ENCODE peak calls at places on chromosomes 12 and 14, in four cellular contexts. Z is uterus; O is naive thymus-derived CD4-positive, alpha-beta T cell; T is MM.1S. Y is an unnamed sample.
A peak's percentile ranks its signal among the peaks of the same experiment; 100 is the strongest.

GRCh38 chr14:96253140-96253539 is 2.9 kb upstream of the BDKRB1 start:
- DNase-seq in Z (peak; percentile 48), O (no peak), T (no peak), Y (no peak)

GRCh38 chr12:52655251-52655650 is 3.2 kb upstream of the KRT2 start:
- DNase-seq in Z (no peak), O (no peak), T (no peak), Y (no peak)

GRCh38 chr12:91551927-91552326 is 369.3 kb upstream of the DCN start:
- DNase-seq in Z (no peak), O (no peak), T (no peak), Y (peak; percentile 65)

GRCh38 chr12:102964872-102965271 is 7.4 kb downstream of the ASCL1 start:
- DNase-seq in Z (no peak), O (no peak), T (no peak), Y (no peak)

GRCh38 chr12:60977966-60978365 is 1282.2 kb upstream of the USP15 start:
- DNase-seq in Z (no peak), O (no peak), T (no peak), Y (no peak)

GRCh38 chr14:53542692-53543091 is 389.6 kb upstream of the DDHD1 start:
- DNase-seq in Z (peak; percentile 25), O (no peak), T (no peak), Y (no peak)

GRCh38 chr12:30806989-30807694 is 52.4 kb upstream of the CAPRIN2 start:
- DNase-seq in Z (peak; percentile 33), O (peak; percentile 48), T (peak; percentile 61), Y (no peak)

GRCh38 chr12:4091001-4091789 is 182.4 kb upstream of the CCND2 start:
- DNase-seq in Z (no peak), O (no peak), T (no peak), Y (no peak)

GRCh38 chr12:112121780-112122565 is 3.4 kb upstream of the TRAFD1 start:
- DNase-seq in Z (peak; percentile 85), O (no peak), T (no peak), Y (peak; percentile 89)

GRCh38 chr12:3271639-3272038 is 194.5 kb downstream of the TSPAN9 start:
- DNase-seq in Z (no peak), O (no peak), T (no peak), Y (no peak)

GRCh38 chr12:94145231-94145979 is 3.0 kb upstream of the PLXNC1 start:
- DNase-seq in Z (peak; percentile 24), O (no peak), T (peak; percentile 22), Y (no peak)

GRCh38 chr12:89861086-89861485 is 152.4 kb upstream of the ATP2B1 start:
- DNase-seq in Z (no peak), O (no peak), T (no peak), Y (no peak)

GRCh38 chr12:6784292-6784691 is 5.0 kb upstream of the CD4 start:
- DNase-seq in Z (no peak), O (no peak), T (no peak), Y (no peak)

GRCh38 chr14:56742391-56742790 is 67.9 kb downstream of the OTX2 start:
- DNase-seq in Z (no peak), O (no peak), T (no peak), Y (no peak)

GRCh38 chr14:59283380-59283779 is 94.9 kb downstream of the DAAM1 start:
- DNase-seq in Z (no peak), O (no peak), T (no peak), Y (no peak)

GRCh38 chr12:72098622-72099021 is 160.0 kb downstream of the TPH2 start:
- DNase-seq in Z (no peak), O (no peak), T (no peak), Y (no peak)

GRCh38 chr12:92992041-92992440 is 62.9 kb upstream of the EEA1 start:
- DNase-seq in Z (no peak), O (no peak), T (no peak), Y (no peak)

GRCh38 chr12:119859241-119859640 is 17.9 kb downstream of the CIT start:
- DNase-seq in Z (no peak), O (no peak), T (no peak), Y (no peak)

GRCh38 chr14:95516554-95517209 is at the start of gene SYNE3:
- DNase-seq in Z (no peak), O (peak; percentile 40), T (peak; percentile 59), Y (peak; percentile 90)

GRCh38 chr12:67498981-67499380 is 149.6 kb upstream of the DYRK2 start:
- DNase-seq in Z (no peak), O (no peak), T (no peak), Y (no peak)

GRCh38 chr12:103799504-103800251 is 41.4 kb downstream of the NT5DC3 start:
- DNase-seq in Z (peak; percentile 57), O (no peak), T (peak; percentile 51), Y (no peak)

GRCh38 chr14:33679025-33679424 is 271.8 kb downstream of the EGLN3 start:
- DNase-seq in Z (no peak), O (no peak), T (no peak), Y (no peak)

GRCh38 chr14:23362200-23362599 is 2.8 kb downstream of the EFS start:
- DNase-seq in Z (no peak), O (no peak), T (no peak), Y (no peak)

GRCh38 chr12:71186571-71187288 is 28.9 kb upstream of the TSPAN8 start:
- DNase-seq in Z (no peak), O (no peak), T (no peak), Y (peak; percentile 45)

GRCh38 chr14:73059326-73059725 is 992 bp downstream of the RBM25 start:
- DNase-seq in Z (no peak), O (no peak), T (no peak), Y (no peak)

GRCh38 chr12:53005215-53005985 is 856 bp upstream of the EIF4B start:
- DNase-seq in Z (peak; percentile 34), O (no peak), T (no peak), Y (peak; percentile 62)

GRCh38 chr14:68361231-68361630 is 431.6 kb downstream of the ZFP36L1 start:
- DNase-seq in Z (no peak), O (no peak), T (no peak), Y (no peak)

GRCh38 chr12:47824629-47825028 is 4.9 kb upstream of the HDAC7 start:
- DNase-seq in Z (no peak), O (no peak), T (no peak), Y (no peak)
- H3K4me1 ChIP-seq in Z (peaks cover 24% of the 10 kb centered on the region), O (peaks cover 48% of the 10 kb centered on the region), T (peaks cover 51% of the 10 kb centered on the region), Y (peaks cover 11% of the 10 kb centered on the region)

DNA sequence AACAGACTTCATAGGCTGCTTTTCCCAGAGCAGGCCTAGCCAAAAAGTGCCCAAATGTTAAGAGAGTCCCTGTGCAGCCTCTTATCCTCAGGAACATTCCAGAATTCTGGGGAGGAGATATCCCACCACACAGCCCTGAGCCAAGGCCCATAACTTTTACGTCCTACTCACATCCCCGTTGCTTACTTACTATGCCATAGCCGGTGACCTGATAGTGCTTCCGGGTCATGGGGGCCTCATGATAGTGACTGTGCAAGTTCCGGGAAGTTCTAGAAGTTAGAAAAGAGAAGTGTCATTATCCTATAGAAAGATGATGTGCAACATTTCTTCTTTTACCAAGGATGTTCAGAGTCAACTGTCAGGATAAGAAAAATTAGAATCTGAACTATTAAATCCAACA is 15.5 kb upstream of the NGB start:
- DNase-seq in Z (no peak), O (no peak), T (no peak), Y (no peak)
- H3K36me3 ChIP-seq in Z (no peaks in the 10 kb centered on the region), O (no peaks in the 10 kb centered on the region), T (no peaks in the 10 kb centered on the region), Y (peaks cover 10% of the 10 kb centered on the region)

GRCh38 chr12:49566361-49566760 is 1.6 kb downstream of the MCRS1 start:
- DNase-seq in Z (no peak), O (no peak), T (no peak), Y (no peak)
- H3K4me3 ChIP-seq in Z (no peak overlapping the region), O (no peak overlapping the region), T (no peak overlapping the region), Y (no peak overlapping the region)

GRCh38 chr12:65695077-65695865 is 129.0 kb upstream of the HMGA2 start:
- DNase-seq in Z (no peak), O (no peak), T (no peak), Y (no peak)
- H3K4me1 ChIP-seq in Z (no peaks in the 10 kb centered on the region), O (no peaks in the 10 kb centered on the region), T (no peaks in the 10 kb centered on the region), Y (no peaks in the 10 kb centered on the region)